ENCODE peak calls at places on chromosomes 11 and 22, in six cellular contexts. W is NB4; C is CD8-positive, alpha-beta T cell; Z is transverse colon; A is mucosa of descending colon; X is endodermal cell. J is an unnamed sample.

GRCh38 chr22:23066200-23067022 is 3.9 kb upstream of the GNAZ start:
- DNase-seq in A (peak; percentile 23), W (no peak), X (peak; percentile 20), C (no peak), Z (peak; percentile 2), J (no peak)

GRCh38 chr11:1935156-1936071 is 11.7 kb upstream of the MRPL23 start:
- DNase-seq in C (no peak), A (peak; percentile 22), W (no peak), X (no peak), Z (no peak), J (no peak)

GRCh38 chr11:108997826-108998225 is 333.0 kb downstream of the DDX10 start:
- DNase-seq in C (no peak), W (no peak), Z (no peak), A (no peak), X (no peak), J (no peak)

GRCh38 chr11:103581680-103582265 is 454.7 kb upstream of the DDI1 start:
- DNase-seq in W (no peak), C (no peak), A (no peak), X (no peak), Z (no peak), J (no peak)

GRCh38 chr22:43421914-43422615 is 10.3 kb downstream of the MPPED1 start:
- DNase-seq in Z (no peak), C (no peak), X (no peak), A (peak; percentile 19), W (no peak), J (no peak)

GRCh38 chr11:37907461-37908223 is 1309.6 kb upstream of the RAG2 start:
- DNase-seq in C (no peak), W (no peak), X (no peak), A (no peak), Z (no peak), J (peak; percentile 6)

GRCh38 chr11:122100222-122101080 is 15.6 kb downstream of the BLID start:
- DNase-seq in W (no peak), C (no peak), A (peak; percentile 42), Z (peak; percentile 15), X (peak; percentile 75), J (peak; percentile 80)

GRCh38 chr11:89293966-89294679 is 116.4 kb downstream of the TYR start:
- DNase-seq in Z (no peak), X (peak; percentile 81), A (peak; percentile 37), C (no peak), W (no peak), J (peak; percentile 27)

GRCh38 chr11:75777461-75778110 is 9.0 kb downstream of the DGAT2 start:
- DNase-seq in W (peak; percentile 75), A (no peak), X (no peak), Z (no peak), C (no peak), J (peak; percentile 8)

GRCh38 chr11:134514354-134514951 is 102.4 kb upstream of the B3GAT1 start:
- DNase-seq in Z (no peak), A (peak; percentile 42), X (peak; percentile 44), W (no peak), C (no peak), J (no peak)

GRCh38 chr11:56380120-56380519 is 4.7 kb downstream of the OR8U1 start:
- DNase-seq in W (no peak), C (no peak), Z (no peak), X (no peak), A (no peak), J (no peak)

GRCh38 chr22:39513791-39514190 is 6.6 kb upstream of the ATF4 start:
- DNase-seq in Z (no peak), A (peak; percentile 52), C (no peak), W (no peak), X (no peak), J (no peak)

GRCh38 chr22:25172153-25172552 is 27.5 kb upstream of the CRYBB3 start:
- DNase-seq in A (no peak), C (peak; percentile 62), Z (peak; percentile 52), W (peak; percentile 21), X (no peak), J (no peak)

GRCh38 chr22:46053563-46054090 is 76.7 kb upstream of the WNT7B start:
- DNase-seq in A (peak; percentile 89), X (no peak), C (peak; percentile 84), Z (peak; percentile 84), W (no peak), J (peak; percentile 57)

GRCh38 chr11:133928628-133929059 is 28.1 kb downstream of the IGSF9B start:
- DNase-seq in Z (no peak), W (peak; percentile 88), X (peak; percentile 63), A (peak; percentile 60), C (peak; percentile 63), J (no peak)

GRCh38 chr11:36131719-36132349 is 157.4 kb downstream of the COMMD9 start:
- DNase-seq in X (peak; percentile 86), Z (peak; percentile 14), C (no peak), A (no peak), W (peak; percentile 44), J (peak; percentile 83)

GRCh38 chr11:30171661-30172060 is 59.2 kb upstream of the FSHB start:
- DNase-seq in C (no peak), X (no peak), Z (no peak), W (no peak), A (no peak), J (no peak)

GRCh38 chr22:32407936-32408335 is 4.1 kb downstream of the RTCB start:
- DNase-seq in Z (peak; percentile 17), C (no peak), W (no peak), A (no peak), X (no peak), J (no peak)

GRCh38 chr22:24437820-24438328 is 10.5 kb downstream of the ADORA2A start:
- DNase-seq in Z (no peak), X (peak; percentile 24), W (no peak), C (peak; percentile 60), A (no peak), J (no peak)

GRCh38 chr11:6389921-6390717 is at the start of gene SMPD1:
- DNase-seq in C (peak; percentile 96), W (peak; percentile 89), A (peak; percentile 98), Z (peak; percentile 96), X (peak; percentile 96), J (peak; percentile 83)

GRCh38 chr22:44102121-44102520 is 78.0 kb downstream of the PARVB start:
- DNase-seq in W (no peak), A (no peak), X (no peak), C (no peak), Z (no peak), J (no peak)

GRCh38 chr22:46931881-46932280 is 169.4 kb downstream of the TBC1D22A start:
- DNase-seq in X (no peak), A (no peak), W (no peak), Z (no peak), C (no peak), J (no peak)

GRCh38 chr11:69808708-69809107 is 10.5 kb downstream of the FGF3 start:
- DNase-seq in W (no peak), C (no peak), X (peak; percentile 75), Z (no peak), A (no peak), J (peak; percentile 18)

GRCh38 chr11:73249304-73249703 is 22.8 kb upstream of the P2RY6 start:
- DNase-seq in C (no peak), Z (peak; percentile 28), X (peak; percentile 28), W (no peak), A (no peak), J (no peak)

DNA sequence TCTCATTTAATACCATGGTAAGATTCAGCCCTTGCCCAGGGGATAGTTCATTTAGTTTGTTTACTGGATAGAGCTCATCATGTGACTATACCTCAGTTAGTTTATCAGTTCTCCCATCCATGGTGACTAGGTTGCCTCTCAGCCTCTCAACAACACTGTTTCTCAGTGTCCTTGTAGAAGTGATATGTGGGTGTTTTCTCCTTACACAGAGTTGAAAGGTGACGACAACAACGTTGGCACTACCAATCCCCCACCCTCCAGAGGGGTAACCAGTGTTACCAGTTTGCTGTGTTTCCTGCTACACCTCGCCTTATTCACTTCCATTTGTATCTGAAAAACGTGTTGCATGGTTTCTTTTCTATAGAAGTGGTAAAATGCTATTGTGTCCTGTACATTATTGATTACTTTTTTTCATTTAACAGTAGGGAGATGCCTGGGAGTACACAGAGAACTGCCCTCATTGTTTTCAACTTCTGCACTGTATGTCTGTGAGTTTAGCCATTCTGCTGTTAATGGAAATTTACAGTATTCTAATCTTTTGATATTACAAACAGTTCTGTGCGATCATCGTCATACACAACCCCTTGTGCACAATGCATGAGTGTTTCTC is 11.6 kb downstream of the NEAT1 start:
- DNase-seq in A (no peak), X (peak; percentile 11), Z (peak; percentile 8), W (no peak), C (no peak), J (peak; percentile 56)
- TF ChIP-seq CTCF in A (no peak), X (no peak), Z (no peak), W (no peak), C (no peak), J (no peak)

GRCh38 chr11:107851704-107852315 is 6.8 kb downstream of the SLC35F2 start:
- DNase-seq in X (no peak), W (no peak), Z (peak; percentile 67), C (no peak), A (no peak), J (no peak)

GRCh38 chr11:107849791-107850190 is 8.8 kb downstream of the SLC35F2 start:
- DNase-seq in Z (no peak), X (no peak), A (no peak), C (no peak), W (peak; percentile 84), J (no peak)

GRCh38 chr11:107844041-107844440 is 14.5 kb downstream of the SLC35F2 start:
- DNase-seq in C (no peak), W (peak; percentile 48), X (no peak), A (no peak), Z (no peak), J (peak; percentile 43)

GRCh38 chr11:107853070-107853469 is 5.5 kb downstream of the SLC35F2 start:
- DNase-seq in X (no peak), A (no peak), W (no peak), C (no peak), Z (no peak), J (no peak)

GRCh38 chr11:107848345-107848744 is 10.2 kb downstream of the SLC35F2 start:
- DNase-seq in C (no peak), W (no peak), A (no peak), X (no peak), Z (no peak), J (no peak)
- H3K4me3 ChIP-seq in C (no peak overlapping the region), W (no peak overlapping the region), A (no peak overlapping the region), X (peak overlapping the region; percentile 13), Z (no peak overlapping the region), J (no peak overlapping the region)

GRCh38 chr11:126303623-126304456 is at the start of gene DCPS:
- DNase-seq in C (peak; percentile 91), A (peak; percentile 93), W (peak; percentile 95), X (peak; percentile 97), Z (peak; percentile 92), J (peak; percentile 91)
- TF ChIP-seq CTCF in C (no peak), A (no peak), W (no peak), X (no peak), Z (no peak), J (no peak)

DNA sequence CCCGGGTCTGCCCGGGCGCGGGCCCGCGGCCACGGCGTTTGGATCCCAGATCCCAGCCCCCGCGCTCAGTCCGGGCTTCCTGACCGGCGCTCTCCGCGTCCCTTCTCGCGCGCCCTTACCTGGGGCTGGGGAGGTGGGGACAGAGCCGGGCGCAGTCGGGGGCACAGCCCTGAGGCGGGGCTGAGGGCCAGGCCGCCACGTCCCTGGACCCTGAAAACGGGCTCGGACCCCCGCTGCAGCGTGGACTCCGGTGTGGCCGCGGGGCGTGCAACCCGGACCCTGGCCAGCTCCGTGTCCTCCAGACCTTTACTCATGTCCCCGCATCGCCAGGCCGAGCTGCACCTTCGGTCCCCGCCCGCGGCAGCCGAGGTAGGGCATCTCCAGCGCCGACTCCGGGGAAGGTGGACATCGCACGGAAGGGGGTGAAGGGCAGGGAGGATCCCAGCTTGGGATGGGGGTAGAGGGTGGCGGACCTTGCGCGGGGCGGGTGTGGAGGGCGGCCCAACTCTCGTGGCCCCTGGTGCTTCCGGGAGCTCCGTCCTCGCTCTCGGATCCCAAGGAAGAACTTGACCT is 9.9 kb upstream of the AIFM3 start:
- DNase-seq in Z (peak; percentile 44), X (peak; percentile 85), W (no peak), C (no peak), A (peak; percentile 66), J (no peak)
- H3K4me3 ChIP-seq in Z (peak overlapping the region; percentile 54), X (peak overlapping the region; percentile 74), W (no peak overlapping the region), C (peak overlapping the region; percentile 43), A (peak overlapping the region; percentile 67), J (peak overlapping the region; percentile 67)

J was measured in fibroblast of pulmonary artery.